ENCODE peak calls at places on chromosomes 11 and 22, in four cellular contexts. One of them, this sample, is unnamed.

GRCh38 chr22:19941365-19942070 is at the start of the genes COMT and TXNRD2:
- DNase-seq in K562: peak; percentile 100
- DNase-seq in HepG2: no peak
- DNase-seq in H1: no peak
- DNase-seq in this sample: no peak

GRCh38 chr22:43393132-43393844 is 18.5 kb upstream of the MPPED1 start:
- DNase-seq in HepG2: peak; percentile 75
- DNase-seq in H1: no peak
- DNase-seq in K562: no peak
- DNase-seq in this sample: no peak

GRCh38 chr22:20013382-20013871 is 3.2 kb downstream of the ARVCF start:
- DNase-seq in H1: peak; percentile 85
- DNase-seq in K562: peak; percentile 90
- DNase-seq in HepG2: peak; percentile 45
- DNase-seq in this sample: no peak

GRCh38 chr11:113667801-113668200 is 38.3 kb downstream of the TMPRSS5 start:
- DNase-seq in H1: no peak
- DNase-seq in K562: no peak
- DNase-seq in HepG2: no peak
- DNase-seq in this sample: no peak

GRCh38 chr22:25084405-25085107 is 115.1 kb upstream of the CRYBB3 start:
- DNase-seq in K562: no peak
- DNase-seq in HepG2: no peak
- DNase-seq in H1: no peak
- DNase-seq in this sample: no peak

GRCh38 chr11:130786586-130786985 is 129.7 kb downstream of the SNX19 start:
- DNase-seq in K562: no peak
- DNase-seq in H1: no peak
- DNase-seq in HepG2: no peak
- DNase-seq in this sample: no peak

GRCh38 chr11:45217991-45218390 is 68.2 kb downstream of the SYT13 start:
- DNase-seq in H1: no peak
- DNase-seq in K562: no peak
- DNase-seq in HepG2: no peak
- DNase-seq in this sample: no peak

GRCh38 chr11:119779195-119780071 is 50.4 kb upstream of the NECTIN1 start:
- DNase-seq in HepG2: no peak
- DNase-seq in K562: no peak
- DNase-seq in H1: no peak
- DNase-seq in this sample: no peak

GRCh38 chr22:22487059-22487458 is 21.5 kb downstream of the ZNF280B start:
- DNase-seq in K562: no peak
- DNase-seq in HepG2: no peak
- DNase-seq in H1: no peak
- DNase-seq in this sample: no peak

GRCh38 chr11:132284048-132284447 is 913.6 kb downstream of the NTM start:
- DNase-seq in H1: no peak
- DNase-seq in HepG2: no peak
- DNase-seq in K562: no peak
- DNase-seq in this sample: no peak
- TF ChIP-seq CREB1 in H1: no peak
- TF ChIP-seq CREB1 in HepG2: no peak
- TF ChIP-seq CREB1 in K562: no peak
- TF ChIP-seq CREB1 in this sample: no peak

DNA sequence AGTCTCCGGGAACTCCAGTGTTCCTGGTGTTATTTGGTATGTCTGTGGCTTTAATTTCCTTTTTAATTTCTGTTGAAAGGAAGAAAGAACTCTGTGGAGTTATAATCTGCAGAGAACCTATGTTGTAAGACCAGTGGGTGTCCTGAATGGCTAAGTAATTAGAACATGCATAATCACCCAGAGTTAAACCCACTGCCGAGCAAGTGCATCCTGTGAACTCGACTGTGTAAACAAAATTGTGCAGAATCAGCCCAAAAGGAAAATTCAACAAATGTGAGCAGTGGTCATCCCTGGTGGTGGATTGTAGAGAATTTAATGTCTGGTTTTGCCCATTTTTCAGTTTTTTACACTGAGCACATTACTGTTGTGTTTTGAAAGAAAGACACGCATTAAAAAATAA is 162.5 kb downstream of the COMMD9 start:
- DNase-seq in HepG2: no peak
- DNase-seq in H1: no peak
- DNase-seq in K562: no peak
- DNase-seq in this sample: no peak
- H4K20me1 ChIP-seq in HepG2: no peaks in the 10 kb centered on the region
- H4K20me1 ChIP-seq in H1: no peaks in the 10 kb centered on the region
- H4K20me1 ChIP-seq in K562: no peaks in the 10 kb centered on the region
- H4K20me1 ChIP-seq in this sample: no peaks in the 10 kb centered on the region

GRCh38 chr11:22879615-22880014 is 19.3 kb upstream of the CCDC179 start:
- DNase-seq in K562: no peak
- DNase-seq in H1: no peak
- DNase-seq in HepG2: no peak
- DNase-seq in this sample: no peak
- TF ChIP-seq CHD2 in K562: no peak
- TF ChIP-seq CHD2 in H1: no peak
- TF ChIP-seq CHD2 in HepG2: no peak
- TF ChIP-seq CHD2 in this sample: no peak

GRCh38 chr11:35621620-35622019 is 3.4 kb downstream of the FJX1 start:
- DNase-seq in H1: no peak
- DNase-seq in K562: no peak
- DNase-seq in HepG2: no peak
- DNase-seq in this sample: no peak

GRCh38 chr11:35623708-35624168 is 5.5 kb downstream of the FJX1 start:
- DNase-seq in HepG2: no peak
- DNase-seq in K562: no peak
- DNase-seq in H1: no peak
- DNase-seq in this sample: no peak

GRCh38 chr11:35619754-35620640 is 1.7 kb downstream of the FJX1 start:
- DNase-seq in HepG2: peak; percentile 38
- DNase-seq in K562: peak; percentile 32
- DNase-seq in H1: peak; percentile 73
- DNase-seq in this sample: no peak

GRCh38 chr11:35619030-35619753 is 932 bp downstream of the FJX1 start:
- DNase-seq in K562: peak; percentile 41
- DNase-seq in H1: peak; percentile 73
- DNase-seq in HepG2: no peak
- DNase-seq in this sample: no peak

GRCh38 chr11:35622070-35622469 is 3.8 kb downstream of the FJX1 start:
- DNase-seq in HepG2: peak; percentile 6
- DNase-seq in K562: no peak
- DNase-seq in H1: no peak
- DNase-seq in this sample: no peak
- TF ChIP-seq CREB1 in HepG2: no peak
- TF ChIP-seq CREB1 in K562: no peak
- TF ChIP-seq CREB1 in H1: no peak
- TF ChIP-seq CREB1 in this sample: no peak

GRCh38 chr11:503179-503981 is 3.7 kb downstream of the RNH1 start:
- DNase-seq in K562: peak; percentile 63
- DNase-seq in HepG2: no peak
- DNase-seq in H1: no peak
- DNase-seq in this sample: peak; percentile 38

GRCh38 chr11:501683-502287 is 5.3 kb downstream of the RNH1 start:
- DNase-seq in H1: no peak
- DNase-seq in HepG2: no peak
- DNase-seq in K562: no peak
- DNase-seq in this sample: no peak

GRCh38 chr11:504053-504993 is 2.7 kb downstream of the RNH1 start:
- DNase-seq in HepG2: no peak
- DNase-seq in H1: no peak
- DNase-seq in K562: peak; percentile 69
- DNase-seq in this sample: no peak

GRCh38 chr11:501001-501682 is 5.9 kb downstream of the RNH1 start:
- DNase-seq in H1: no peak
- DNase-seq in HepG2: no peak
- DNase-seq in K562: no peak
- DNase-seq in this sample: no peak

GRCh38 chr11:502288-503178 is 4.5 kb downstream of the RNH1 start:
- DNase-seq in HepG2: no peak
- DNase-seq in K562: no peak
- DNase-seq in H1: no peak
- DNase-seq in this sample: no peak
- H4K20me1 ChIP-seq in HepG2: no peaks in the 10 kb centered on the region
- H4K20me1 ChIP-seq in K562: no peaks in the 10 kb centered on the region
- H4K20me1 ChIP-seq in H1: peaks cover 5% of the 10 kb centered on the region
- H4K20me1 ChIP-seq in this sample: no peaks in the 10 kb centered on the region

DNA sequence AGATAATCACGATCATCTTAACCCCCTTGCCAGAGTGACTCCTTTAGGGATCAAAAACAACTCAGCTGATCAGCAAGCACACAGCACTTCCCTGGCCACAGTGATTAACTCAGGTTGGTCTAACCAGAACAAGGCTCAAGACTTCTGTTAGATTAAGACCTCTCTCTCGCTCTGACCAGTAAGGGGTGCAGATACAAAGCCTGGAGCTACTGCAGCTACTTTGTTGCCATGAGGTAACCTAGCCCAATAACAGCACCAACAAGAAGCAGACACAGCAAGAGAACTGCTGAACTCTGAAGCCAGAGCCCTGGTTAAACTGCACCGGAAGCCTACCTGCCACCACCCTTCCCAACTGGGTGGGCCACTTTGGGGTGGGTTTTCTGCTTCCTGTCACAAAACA is 42.0 kb downstream of the LINC01488 start:
- DNase-seq in K562: no peak
- DNase-seq in HepG2: no peak
- DNase-seq in H1: no peak
- DNase-seq in this sample: no peak
- TF ChIP-seq CHD2 in K562: no peak
- TF ChIP-seq CHD2 in HepG2: no peak
- TF ChIP-seq CHD2 in H1: no peak
- TF ChIP-seq CHD2 in this sample: no peak

DNA sequence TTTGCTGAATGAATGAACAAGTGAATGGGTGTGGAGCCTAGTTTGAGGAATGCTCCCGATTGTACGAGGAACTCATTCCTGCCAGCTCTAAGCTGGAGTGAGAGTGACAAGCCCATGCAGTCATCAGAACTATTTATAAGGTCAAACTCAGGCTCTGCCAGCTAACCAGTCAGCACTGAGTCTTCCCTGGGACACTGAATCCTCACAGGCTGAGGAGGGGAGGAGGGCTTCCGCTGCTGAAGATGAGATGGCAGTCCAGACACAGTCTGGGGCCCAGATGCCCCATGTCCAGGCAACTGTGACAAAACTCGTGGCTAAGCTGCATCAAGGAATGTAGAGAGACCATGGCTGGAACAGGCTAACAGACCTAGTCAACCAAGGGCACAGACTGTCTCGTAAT is 4.0 kb downstream of the LRP4 start:
- DNase-seq in H1: no peak
- DNase-seq in HepG2: no peak
- DNase-seq in K562: no peak
- DNase-seq in this sample: no peak
- TF ChIP-seq CREB1 in H1: no peak
- TF ChIP-seq CREB1 in HepG2: no peak
- TF ChIP-seq CREB1 in K562: no peak
- TF ChIP-seq CREB1 in this sample: no peak